ENCODE peak calls at places on chromosomes 6 and 20, in four cellular contexts. Y, C, V and U are unnamed samples.

GRCh38 chr6:44156494-44157151 is 2.0 kb upstream of the CAPN11 start:
- DNase-seq in C (no peak), Y (no peak), V (no peak), U (no peak)

GRCh38 chr6:159249150-159249549 is 80.0 kb downstream of the FNDC1 start:
- DNase-seq in C (no peak), V (no peak), Y (no peak), U (no peak)

GRCh38 chr20:12171927-12172581 is 254.4 kb downstream of the BTBD3 start:
- DNase-seq in Y (no peak), V (peak), C (no peak), U (no peak)

GRCh38 chr6:13709698-13710551 is 1.7 kb downstream of the RANBP9 start:
- DNase-seq in C (peak), V (no peak), Y (no peak), U (no peak)

GRCh38 chr6:31350973-31351733 is 5.8 kb downstream of the HLA-B start:
- DNase-seq in C (no peak), V (no peak), Y (no peak), U (no peak)

GRCh38 chr6:169473663-169474062 is 220.0 kb upstream of the THBS2 start:
- DNase-seq in Y (no peak), V (no peak), C (no peak), U (no peak)

GRCh38 chr20:48335421-48336090 is 492.2 kb downstream of the PREX1 start:
- DNase-seq in V (no peak), Y (no peak), C (peak), U (no peak)

GRCh38 chr6:169893624-169894023 is 142.2 kb downstream of the ERMARD start:
- DNase-seq in V (no peak), Y (no peak), C (no peak), U (no peak)

GRCh38 chr6:28407401-28407800 is 7.9 kb upstream of the ZSCAN12 start:
- DNase-seq in C (no peak), V (no peak), Y (no peak), U (no peak)

GRCh38 chr20:62503414-62504178 is 27.8 kb upstream of the GATA5 start:
- DNase-seq in C (peak), V (no peak), Y (no peak), U (no peak)

GRCh38 chr6:31180500-31180899 is 10.0 kb upstream of the POU5F1 start:
- DNase-seq in Y (peak), V (peak), C (no peak), U (peak)

GRCh38 chr6:158170656-158171081 is 2.5 kb downstream of the GTF2H5 start:
- DNase-seq in Y (no peak), C (no peak), V (no peak), U (no peak)

GRCh38 chr20:34397096-34397495 is 34.0 kb downstream of the ITCH start:
- DNase-seq in C (no peak), V (no peak), Y (no peak), U (no peak)

GRCh38 chr20:8756410-8756809 is 312.5 kb upstream of the PLCB4 start:
- DNase-seq in V (peak), Y (no peak), C (no peak), U (no peak)

GRCh38 chr6:69456086-69456485 is 340.7 kb downstream of the LMBRD1 start:
- DNase-seq in C (no peak), Y (no peak), V (no peak), U (no peak)